ENCODE peak calls at places on chromosomes 6 and 20, in four cellular contexts. A is WTC11, Z is HepG2, L is K562. F is an unnamed sample.

GRCh38 chr20:6007094-6007528 is 46.7 kb downstream of the LRRN4 start:
- DNase-seq in A (no peak), Z (peak), L (no peak), F (no peak)

GRCh38 chr20:46959081-46959692 is 64.5 kb downstream of the EYA2 start:
- DNase-seq in A (no peak), Z (peak), L (no peak), F (no peak)

GRCh38 chr6:5738211-5738610 is 268.5 kb downstream of the NRN1 start:
- DNase-seq in A (no peak), Z (no peak), L (no peak), F (no peak)

GRCh38 chr6:91826128-91826527 is 1239.3 kb upstream of the MAP3K7 start:
- DNase-seq in A (no peak), Z (no peak), L (no peak), F (no peak)

GRCh38 chr6:104949206-104949605 is 7.7 kb upstream of the LIN28B start:
- DNase-seq in A (no peak), Z (no peak), L (no peak), F (no peak)

GRCh38 chr6:1611572-1612385 is 2.1 kb downstream of the FOXC1 start:
- DNase-seq in A (no peak), Z (peak), L (no peak), F (no peak)

GRCh38 chr6:82408952-82409421 is 45.4 kb downstream of the TPBG start:
- DNase-seq in A (no peak), Z (no peak), L (no peak), F (no peak)

GRCh38 chr6:24322924-24323323 is 34.9 kb downstream of the DCDC2 start:
- DNase-seq in A (no peak), Z (no peak), L (no peak), F (no peak)

GRCh38 chr6:41657131-41658094 is 19.1 kb downstream of the MDFI start:
- DNase-seq in A (no peak), Z (peak), L (no peak), F (no peak)

GRCh38 chr6:169669147-169669546 is 32.7 kb downstream of the WDR27 start:
- DNase-seq in A (no peak), Z (no peak), L (no peak), F (no peak)

GRCh38 chr6:137692806-137693205 is 174.3 kb upstream of the TNFAIP3 start:
- DNase-seq in A (no peak), Z (no peak), L (no peak), F (no peak)

GRCh38 chr6:72271531-72271930 is 350.3 kb upstream of the KCNQ5 start:
- DNase-seq in A (no peak), Z (no peak), L (no peak), F (no peak)

GRCh38 chr6:159463440-159463839 is 229.6 kb downstream of the SOD2 start:
- DNase-seq in A (no peak), Z (no peak), L (no peak), F (peak)

GRCh38 chr6:97412511-97412910 is 129.5 kb upstream of the MMS22L start:
- DNase-seq in A (no peak), Z (no peak), L (no peak), F (no peak)

GRCh38 chr6:150628908-150629307 is 29.2 kb downstream of the PLEKHG1 start:
- DNase-seq in A (no peak), Z (peak), L (no peak), F (no peak)

GRCh38 chr6:35258336-35258735 is 1.2 kb upstream of the ZNF76 start:
- DNase-seq in A (no peak), Z (no peak), L (no peak), F (no peak)

DNA sequence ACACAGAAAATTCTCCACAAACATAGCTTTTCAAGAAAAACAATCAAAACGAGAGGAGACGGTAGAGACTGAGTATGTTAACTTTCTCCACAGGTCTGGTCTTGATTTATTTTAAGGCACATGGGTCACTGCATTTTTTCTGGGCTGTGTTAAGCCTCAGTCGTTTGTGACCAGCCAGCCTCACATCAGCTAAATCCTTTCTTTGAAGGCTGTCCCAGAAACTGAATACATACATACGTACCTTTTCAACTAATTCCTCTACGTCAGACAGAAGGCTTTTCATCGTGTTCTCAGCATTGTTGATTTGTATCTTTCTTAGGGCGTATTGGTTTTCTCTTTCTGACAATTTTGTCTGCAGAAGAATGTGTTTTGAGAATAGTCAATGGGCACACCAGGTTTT is 69.4 kb downstream of the LAMA4 start:
- DNase-seq in A (no peak), Z (no peak), L (no peak), F (no peak)
- TF ChIP-seq SP1 in A (no peak), Z (no peak), L (no peak), F (no peak)

GRCh38 chr20:49579195-49579594 is 11.3 kb upstream of the PTGIS start:
- DNase-seq in A (no peak), Z (no peak), L (no peak), F (no peak)
- TF ChIP-seq ELF4 in A (no peak), Z (no peak), L (no peak), F (no peak)

GRCh38 chr20:57882451-57883161 is 172.8 kb upstream of the PMEPA1 start:
- DNase-seq in A (no peak), Z (no peak), L (no peak), F (no peak)
- TF ChIP-seq SP1 in A (no peak), Z (no peak), L (no peak), F (no peak)

GRCh38 chr6:3026811-3027626 is 27.3 kb downstream of the NQO2 start:
- DNase-seq in A (no peak), Z (no peak), L (peak), F (no peak)

GRCh38 chr6:3032986-3033385 is 33.3 kb downstream of the NQO2 start:
- DNase-seq in A (no peak), Z (no peak), L (no peak), F (no peak)

GRCh38 chr6:3035397-3035796 is 32.9 kb upstream of the RIPK1 start:
- DNase-seq in A (no peak), Z (no peak), L (peak), F (no peak)

GRCh38 chr6:3033652-3034051 is 34.0 kb downstream of the NQO2 start:
- DNase-seq in A (no peak), Z (no peak), L (no peak), F (no peak)

GRCh38 chr6:3031857-3032256 is 32.2 kb downstream of the NQO2 start:
- DNase-seq in A (no peak), Z (peak), L (no peak), F (no peak)
- TF ChIP-seq ELF4 in A (no peak), Z (no peak), L (no peak), F (no peak)

GRCh38 chr6:68635412-68635705 is 277 bp downstream of the ADGRB3 start:
- DNase-seq in A (no peak), Z (no peak), L (no peak), F (no peak)
- TF ChIP-seq SP1 in A (no peak), Z (no peak), L (no peak), F (no peak)

DNA sequence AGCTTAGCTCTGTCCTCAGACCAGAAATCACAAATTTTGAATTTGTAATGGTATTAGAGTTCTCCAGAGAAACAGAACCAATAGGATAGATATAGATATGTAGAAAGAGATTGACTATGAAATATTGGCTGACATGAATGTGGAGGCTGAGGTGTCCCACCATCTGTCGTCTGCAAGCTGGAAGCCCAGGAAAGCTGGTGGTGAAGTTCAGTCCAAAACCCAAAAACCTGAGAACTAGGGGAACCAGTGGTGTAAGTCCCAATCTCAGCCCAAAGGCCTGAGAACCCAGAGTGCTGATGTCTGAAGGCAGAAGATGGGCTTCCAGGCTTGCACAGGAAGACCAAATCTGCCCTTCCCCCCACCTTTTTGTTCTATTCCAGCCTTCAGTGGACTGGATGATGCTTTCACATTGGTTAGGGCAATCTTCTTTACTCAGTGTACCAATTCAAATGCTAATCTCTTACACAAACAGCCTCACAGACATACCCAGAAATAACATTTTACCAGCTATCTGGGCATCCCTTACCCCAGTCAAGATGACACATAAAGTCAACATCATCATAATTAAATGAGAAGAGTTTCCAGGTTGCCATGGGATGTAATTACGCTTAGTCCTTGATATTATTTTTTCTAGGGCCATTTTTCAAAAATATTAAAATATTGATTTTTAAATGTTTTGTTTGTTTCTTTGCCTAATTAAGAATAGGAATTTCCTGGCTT is 570.8 kb downstream of the UTRN start:
- DNase-seq in A (no peak), Z (peak), L (no peak), F (no peak)
- TF ChIP-seq ELF4 in A (no peak), Z (no peak), L (no peak), F (no peak)

DNA sequence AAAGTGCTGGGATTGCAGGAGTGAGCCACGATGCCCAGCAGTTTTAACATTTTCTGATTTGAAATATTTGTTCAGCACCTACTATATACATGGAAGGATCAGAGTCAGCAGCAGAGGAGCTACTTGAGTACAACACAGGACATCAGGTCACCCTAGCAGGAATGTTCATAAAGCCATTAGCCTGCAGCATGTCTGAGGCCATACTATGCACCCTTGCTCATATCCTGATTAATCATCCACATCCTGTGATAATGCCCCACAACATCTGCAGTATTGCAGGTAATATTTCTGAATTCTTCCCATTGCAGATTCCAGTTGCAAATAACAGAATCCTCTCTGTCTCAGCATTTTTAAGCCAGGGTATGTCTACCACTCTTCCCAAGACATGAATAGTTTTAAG is 171.0 kb upstream of the PRND start:
- DNase-seq in A (no peak), Z (no peak), L (no peak), F (no peak)
- TF ChIP-seq SP1 in A (no peak), Z (no peak), L (no peak), F (no peak)

F was measured in HEK293T.